ENCODE peak calls at places on chromosomes 6 and 20, in eight cellular contexts. L is transverse colon; I is prostate gland; U is PC-3; O is adrenal gland; R is Peyer's patch; N is CD8-positive, alpha-beta T cell; S is body of pancreas. M is an unnamed sample.

GRCh38 chr6:24926192-24926591 is 9.6 kb downstream of the RIPOR2 start:
- DNase-seq in R (no peak), I (no peak), N (no peak), U (peak; percentile 49), S (no peak), L (no peak), O (no peak), M (no peak)

GRCh38 chr6:149362289-149362688 is 37.8 kb upstream of the SUMO4 start:
- DNase-seq in U (peak; percentile 27), O (no peak), L (no peak), R (no peak), S (no peak), I (no peak), N (no peak), M (no peak)

GRCh38 chr20:38255389-38255788 is 5.1 kb downstream of the KIAA1755 start:
- DNase-seq in N (no peak), U (no peak), L (no peak), I (no peak), S (no peak), R (no peak), O (no peak), M (no peak)

GRCh38 chr6:34717466-34717865 is 20.9 kb upstream of the ILRUN start:
- DNase-seq in O (no peak), S (no peak), R (no peak), L (no peak), I (no peak), U (peak; percentile 69), N (no peak), M (no peak)

GRCh38 chr20:43265449-43265848 is 75.7 kb upstream of the PTPRT start:
- DNase-seq in I (no peak), N (no peak), L (no peak), U (no peak), O (no peak), S (no peak), R (no peak), M (no peak)

GRCh38 chr6:54892831-54893230 is 46.3 kb downstream of the FAM83B start:
- DNase-seq in L (no peak), O (no peak), N (no peak), R (no peak), S (no peak), U (peak; percentile 97), I (no peak), M (no peak)

GRCh38 chr20:44247131-44247571 is at the start of gene GDAP1L1:
- DNase-seq in S (peak; percentile 16), O (peak; percentile 70), R (no peak), N (no peak), U (no peak), I (no peak), L (no peak), M (no peak)

GRCh38 chr6:92072387-92072786 is 1347.0 kb downstream of the EPHA7 start:
- DNase-seq in N (no peak), I (no peak), O (no peak), R (no peak), U (no peak), L (no peak), S (no peak), M (no peak)

GRCh38 chr6:34947561-34947960 is 58.5 kb downstream of the ANKS1A start:
- DNase-seq in O (no peak), L (no peak), I (no peak), N (no peak), U (no peak), R (no peak), S (no peak), M (no peak)

GRCh38 chr6:32664827-32665362 is 1.6 kb downstream of the HLA-DQB1 start:
- DNase-seq in S (peak; percentile 9), O (no peak), N (peak; percentile 54), I (no peak), L (peak; percentile 40), U (no peak), R (no peak), M (no peak)

GRCh38 chr20:13708234-13708633 is 69.5 kb upstream of the TASP1 start:
- DNase-seq in L (no peak), O (no peak), U (no peak), I (no peak), R (no peak), N (no peak), S (no peak), M (no peak)

GRCh38 chr6:3822747-3823445 is 26.3 kb upstream of the FAM50B start:
- DNase-seq in N (no peak), L (no peak), I (no peak), U (peak; percentile 84), O (no peak), S (peak; percentile 56), R (no peak), M (no peak)

GRCh38 chr20:17498181-17498580 is 33.0 kb downstream of the BFSP1 start:
- DNase-seq in O (no peak), R (no peak), I (no peak), U (peak; percentile 19), L (no peak), N (no peak), S (no peak), M (no peak)

GRCh38 chr6:3204921-3205320 is 22.5 kb downstream of the TUBB2B start:
- DNase-seq in O (no peak), N (no peak), S (no peak), R (no peak), L (no peak), I (no peak), U (no peak), M (no peak)

GRCh38 chr6:106177786-106178185 is 91.7 kb downstream of the PRDM1 start:
- DNase-seq in O (no peak), S (no peak), N (no peak), I (no peak), U (no peak), L (no peak), R (no peak), M (no peak)

GRCh38 chr6:106181664-106182418 is 95.7 kb downstream of the PRDM1 start:
- DNase-seq in S (no peak), N (no peak), L (no peak), O (no peak), I (no peak), R (no peak), U (peak; percentile 81), M (no peak)

GRCh38 chr6:106182455-106182854 is 96.3 kb downstream of the PRDM1 start:
- DNase-seq in N (no peak), R (no peak), L (no peak), U (no peak), S (no peak), O (no peak), I (no peak), M (no peak)

GRCh38 chr6:106180208-106180607 is 94.1 kb downstream of the PRDM1 start:
- DNase-seq in N (no peak), S (no peak), U (no peak), R (no peak), O (no peak), L (peak; percentile 28), I (no peak), M (peak; percentile 50)

GRCh38 chr6:106178900-106179299 is 92.8 kb downstream of the PRDM1 start:
- DNase-seq in L (no peak), U (no peak), S (no peak), O (no peak), N (no peak), R (no peak), I (no peak), M (no peak)
- TF ChIP-seq CTCF in L (no peak), U (no peak), S (no peak), O (no peak), N (no peak), R (no peak), I (no peak), M (no peak)

DNA sequence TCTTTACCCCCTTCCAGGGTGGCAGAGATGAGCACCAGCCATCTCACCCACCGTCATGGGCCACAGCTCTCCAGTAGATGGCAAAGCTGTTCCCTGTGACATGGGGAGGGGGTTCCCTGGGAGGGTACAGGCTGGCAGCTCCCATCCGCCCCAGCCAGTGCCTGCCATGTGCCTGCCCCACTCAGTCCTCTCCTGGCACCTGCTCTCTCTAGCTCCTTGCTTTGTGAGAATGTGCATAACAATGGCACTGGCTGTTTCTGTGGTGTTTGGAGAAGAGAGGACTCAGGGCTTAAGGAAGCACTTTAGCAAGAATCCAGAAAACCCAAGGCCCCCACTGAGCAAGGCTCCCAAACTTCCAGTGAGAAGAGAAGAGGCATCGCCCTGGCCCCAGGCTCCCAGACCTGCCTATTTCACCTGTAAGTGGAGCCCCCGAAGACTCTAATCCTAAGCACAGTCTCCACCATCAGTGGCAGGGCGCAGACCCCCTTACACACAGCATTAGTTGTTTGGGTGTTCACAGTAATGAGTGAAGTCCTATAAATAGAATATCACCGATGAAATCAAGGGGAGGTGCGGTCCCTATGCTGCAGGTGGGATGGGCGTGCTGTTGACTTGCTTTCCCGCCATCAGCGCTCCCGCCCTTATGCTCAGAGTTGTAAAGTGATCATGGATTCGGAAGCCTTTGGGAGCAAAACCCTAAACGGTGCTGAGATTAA is 110.2 kb downstream of the AGPAT4 start:
- DNase-seq in N (no peak), I (no peak), U (no peak), R (no peak), O (no peak), S (no peak), L (no peak), M (no peak)
- H3K36me3 ChIP-seq in N (no peaks in the 10 kb centered on the region), I (no peaks in the 10 kb centered on the region), U (no peaks in the 10 kb centered on the region), R (no peaks in the 10 kb centered on the region), O (peaks cover 3% of the 10 kb centered on the region), S (no peaks in the 10 kb centered on the region), L (no peaks in the 10 kb centered on the region), M (no peaks in the 10 kb centered on the region)

GRCh38 chr6:156808287-156808686 is 31.1 kb downstream of the ARID1B start:
- DNase-seq in I (no peak), U (no peak), O (no peak), R (no peak), N (no peak), S (peak; percentile 56), L (no peak), M (no peak)

GRCh38 chr6:156807795-156808194 is 30.6 kb downstream of the ARID1B start:
- DNase-seq in I (no peak), R (no peak), U (no peak), N (no peak), S (no peak), O (no peak), L (no peak), M (no peak)

GRCh38 chr6:156809446-156810178 is 32.4 kb downstream of the ARID1B start:
- DNase-seq in S (no peak), I (no peak), N (no peak), U (no peak), R (no peak), O (no peak), L (no peak), M (no peak)

GRCh38 chr6:156809034-156809433 is 31.9 kb downstream of the ARID1B start:
- DNase-seq in U (peak; percentile 4), S (no peak), L (no peak), N (no peak), O (peak; percentile 41), I (no peak), R (no peak), M (no peak)

GRCh38 chr6:156807028-156807427 is 29.9 kb downstream of the ARID1B start:
- DNase-seq in N (no peak), L (no peak), S (no peak), I (no peak), U (no peak), R (no peak), O (no peak), M (no peak)
- H3K4me3 ChIP-seq in N (no peak overlapping the region), L (no peak overlapping the region), S (no peak overlapping the region), I (no peak overlapping the region), U (no peak overlapping the region), R (no peak overlapping the region), O (no peak overlapping the region), M (no peak overlapping the region)

DNA sequence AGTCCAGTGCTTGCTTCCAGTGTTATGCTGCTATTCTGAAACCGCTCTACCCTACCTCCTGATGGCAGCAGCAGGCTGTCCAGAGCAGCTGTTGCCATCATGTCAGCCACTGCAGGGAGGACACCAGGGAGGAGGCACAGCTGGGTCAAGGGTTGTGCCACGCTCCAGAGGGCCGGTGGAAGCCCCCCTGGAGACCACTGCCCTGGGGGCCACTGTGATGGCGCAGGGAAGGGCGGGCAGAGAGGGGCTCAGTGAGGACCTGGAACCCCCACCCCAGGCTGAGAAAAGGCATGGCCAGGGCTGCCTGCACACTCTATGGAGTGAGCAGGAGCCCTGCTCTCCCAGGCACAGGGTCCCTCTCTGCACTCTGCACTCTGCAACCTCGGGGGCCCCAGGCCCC is 271.3 kb upstream of the BTBD3 start:
- DNase-seq in O (no peak), U (peak; percentile 15), S (no peak), I (no peak), L (no peak), N (no peak), R (no peak), M (no peak)
- TF ChIP-seq CTCF in O (no peak), U (peak; percentile 33), S (no peak), I (no peak), L (no peak), N (no peak), R (no peak), M (no peak)